ENCODE peak calls at places on chromosomes 12 and 14, in ten cellular contexts. T, Y, U, B, P, S, N, R, F and L are unnamed samples.

GRCh38 chr12:110531741-110532333 is 29.7 kb downstream of the RAD9B start:
- DNase-seq in T (no peak), Y (peak; percentile 68), U (no peak), B (no peak), P (no peak), S (peak; percentile 89), N (peak; percentile 82), R (no peak), F (no peak), L (no peak)

GRCh38 chr14:59463773-59464650 is 1.2 kb downstream of the GPR135 start:
- DNase-seq in T (no peak), Y (no peak), U (peak; percentile 24), B (peak; percentile 17), P (peak; percentile 83), S (peak; percentile 67), N (peak; percentile 45), R (no peak), F (no peak), L (no peak)

GRCh38 chr14:52902971-52903385 is 47.9 kb downstream of the FERMT2 start:
- DNase-seq in T (no peak), Y (no peak), U (no peak), B (no peak), P (no peak), S (no peak), N (no peak), R (no peak), F (no peak), L (no peak)

GRCh38 chr12:16437926-16438325 is 90.5 kb downstream of the MGST1 start:
- DNase-seq in T (no peak), Y (no peak), U (no peak), B (no peak), P (no peak), S (no peak), N (no peak), R (no peak), F (no peak), L (no peak)

GRCh38 chr12:46553911-46554310 is 181.3 kb upstream of the SLC38A2 start:
- DNase-seq in T (no peak), Y (no peak), U (no peak), B (no peak), P (no peak), S (no peak), N (peak; percentile 86), R (no peak), F (no peak), L (no peak)

GRCh38 chr12:109730306-109731145 is 16.9 kb downstream of the FAM222A start:
- DNase-seq in T (peak; percentile 6), Y (no peak), U (no peak), B (no peak), P (peak; percentile 43), S (no peak), N (no peak), R (no peak), F (no peak), L (no peak)

GRCh38 chr12:79020106-79020505 is 155.5 kb downstream of the SYT1 start:
- DNase-seq in T (no peak), Y (no peak), U (no peak), B (no peak), P (no peak), S (no peak), N (no peak), R (no peak), F (no peak), L (no peak)

GRCh38 chr12:42421844-42422779 is 96.1 kb downstream of the PPHLN1 start:
- DNase-seq in T (no peak), Y (peak; percentile 15), U (no peak), B (no peak), P (no peak), S (peak; percentile 56), N (peak; percentile 6), R (no peak), F (no peak), L (no peak)

GRCh38 chr14:104600141-104600643 is 4.4 kb downstream of the TMEM179 start:
- DNase-seq in T (no peak), Y (no peak), U (no peak), B (no peak), P (peak; percentile 68), S (no peak), N (peak; percentile 3), R (no peak), F (no peak), L (no peak)

GRCh38 chr14:105213396-105213795 is 32.3 kb upstream of the NUDT14 start:
- DNase-seq in T (no peak), Y (no peak), U (no peak), B (no peak), P (no peak), S (no peak), N (no peak), R (no peak), F (no peak), L (no peak)

GRCh38 chr14:102949062-102949800 is 26.8 kb downstream of the AMN start:
- DNase-seq in T (peak; percentile 41), Y (no peak), U (no peak), B (peak; percentile 48), P (peak; percentile 63), S (no peak), N (peak; percentile 81), R (no peak), F (no peak), L (peak; percentile 88)

GRCh38 chr14:71534506-71534905 is 397.7 kb upstream of the RGS6 start:
- DNase-seq in T (no peak), Y (no peak), U (no peak), B (no peak), P (no peak), S (no peak), N (no peak), R (no peak), F (no peak), L (no peak)

GRCh38 chr12:82682851-82683261 is 3.9 kb upstream of the TMTC2 start:
- DNase-seq in T (no peak), Y (no peak), U (no peak), B (no peak), P (no peak), S (no peak), N (peak; percentile 53), R (no peak), F (no peak), L (no peak)

GRCh38 chr14:24513009-24513408 is 4.9 kb upstream of the CMA1 start:
- DNase-seq in T (no peak), Y (no peak), U (peak; percentile 36), B (no peak), P (no peak), S (no peak), N (no peak), R (no peak), F (no peak), L (no peak)

DNA sequence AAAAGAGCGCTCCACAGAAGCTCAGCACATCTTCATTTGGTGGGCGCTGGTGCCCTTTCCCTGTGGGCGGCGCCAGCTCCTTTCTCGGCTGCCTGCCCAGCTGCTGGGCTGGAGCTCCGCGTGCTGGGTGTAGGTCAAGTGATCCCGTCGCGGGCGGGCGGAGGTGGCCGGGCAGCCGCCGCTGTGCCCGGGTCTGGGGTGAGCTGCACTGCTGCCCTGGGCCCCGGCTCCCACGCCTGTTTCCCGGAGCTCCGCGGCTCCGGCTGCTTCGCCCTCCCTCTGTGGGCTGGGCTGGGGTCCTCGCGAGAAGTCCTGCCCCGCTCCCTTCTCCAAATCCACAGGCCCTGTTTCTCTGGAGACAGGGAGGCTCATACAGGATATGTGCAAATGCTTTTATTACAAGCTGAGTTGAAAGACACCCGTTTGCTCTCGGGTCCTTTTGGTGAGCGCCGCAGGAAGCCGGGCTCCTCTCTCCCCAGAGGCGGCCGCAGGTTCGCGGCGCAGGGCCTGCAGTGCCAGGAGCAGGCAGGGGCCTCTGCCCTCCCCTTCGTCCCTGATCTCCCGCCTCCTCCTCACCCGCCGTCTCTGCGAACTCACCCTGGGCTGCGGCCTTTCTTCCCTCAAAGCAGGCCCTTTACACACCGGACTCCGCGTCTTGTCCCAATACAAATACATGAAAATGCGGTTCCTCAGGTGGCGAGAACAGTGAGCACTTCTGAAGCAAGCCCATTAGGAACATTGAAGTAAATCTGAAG is 67.8 kb upstream of the CAPRIN2 start:
- DNase-seq in T (peak; percentile 74), Y (no peak), U (peak; percentile 72), B (peak; percentile 61), P (peak; percentile 90), S (peak; percentile 34), N (peak; percentile 27), R (no peak), F (peak; percentile 47), L (peak; percentile 40)
- TF ChIP-seq CTCF in T (no peak), Y (no peak), U (no peak), B (no peak), P (no peak), S (no peak), N (no peak), R (no peak), F (peak; percentile 7), L (no peak)

GRCh38 chr12:108232565-108232964 is 103.5 kb downstream of the WSCD2 start:
- DNase-seq in T (no peak), Y (no peak), U (no peak), B (no peak), P (no peak), S (no peak), N (no peak), R (no peak), F (no peak), L (no peak)

GRCh38 chr12:108228746-108229145 is 99.7 kb downstream of the WSCD2 start:
- DNase-seq in T (no peak), Y (no peak), U (no peak), B (no peak), P (no peak), S (no peak), N (no peak), R (no peak), F (no peak), L (no peak)

GRCh38 chr12:108234155-108234554 is 105.0 kb downstream of the CMKLR1 start:
- DNase-seq in T (no peak), Y (no peak), U (peak; percentile 11), B (no peak), P (no peak), S (peak; percentile 32), N (peak; percentile 22), R (no peak), F (peak; percentile 34), L (no peak)

GRCh38 chr12:108231909-108232434 is 102.9 kb downstream of the WSCD2 start:
- DNase-seq in T (no peak), Y (no peak), U (no peak), B (no peak), P (no peak), S (no peak), N (no peak), R (no peak), F (no peak), L (no peak)

GRCh38 chr12:108231109-108231905 is 102.2 kb downstream of the WSCD2 start:
- DNase-seq in T (no peak), Y (no peak), U (no peak), B (no peak), P (no peak), S (no peak), N (no peak), R (no peak), F (no peak), L (no peak)
- TF ChIP-seq CTCF in T (no peak), Y (no peak), U (no peak), B (no peak), P (no peak), S (no peak), N (no peak), R (no peak), F (no peak), L (no peak)

GRCh38 chr12:9940370-9940769 is 8.2 kb upstream of the CLEC2A start:
- DNase-seq in T (no peak), Y (no peak), U (no peak), B (no peak), P (no peak), S (peak; percentile 44), N (no peak), R (no peak), F (no peak), L (no peak)
- TF ChIP-seq CTCF in T (no peak), Y (peak; percentile 33), U (peak; percentile 13), B (no peak), P (no peak), S (peak; percentile 35), N (peak; percentile 52), R (no peak), F (peak; percentile 8), L (peak; percentile 18)

GRCh38 chr14:25607095-25607657 is 557.2 kb upstream of the STXBP6 start:
- DNase-seq in T (no peak), Y (no peak), U (no peak), B (no peak), P (no peak), S (no peak), N (no peak), R (no peak), F (no peak), L (no peak)
- TF ChIP-seq CTCF in T (no peak), Y (no peak), U (no peak), B (no peak), P (no peak), S (no peak), N (no peak), R (no peak), F (no peak), L (no peak)